ENCODE peak calls at places on chromosomes 6 and 20, in eight cellular contexts. F is PC-9; M is amniotic stem cell; J is GM12865; Z is natural killer cell treated with Interleukin-12 subunit alpha and Interleukin-12 subunit beta and Interleukin-15 and Interleukin-18, amount 100 ng/mL, for 72 hours; E is BE2C; K is CD4-positive, alpha-beta T cell; Q is left cardiac atrium. S is an unnamed sample.

GRCh38 chr6:157440162-157440561 is 59.2 kb downstream of the ZDHHC14 start:
- DNase-seq in F (no peak), M (no peak), J (peak), Z (no peak), E (no peak), K (no peak), Q (no peak), S (no peak)

GRCh38 chr20:3677733-3678132 is 4.1 kb downstream of the ADAM33 start:
- DNase-seq in F (no peak), M (no peak), J (no peak), Z (no peak), E (no peak), K (no peak), Q (no peak), S (peak)

GRCh38 chr6:106556368-106556960 is 72.8 kb downstream of the RTN4IP1 start:
- DNase-seq in F (no peak), M (peak), J (no peak), Z (no peak), E (no peak), K (no peak), Q (no peak), S (peak)

GRCh38 chr6:116145786-116146675 is 20.1 kb upstream of the COL10A1 start:
- DNase-seq in F (no peak), M (no peak), J (no peak), Z (no peak), E (no peak), K (no peak), Q (no peak), S (no peak)

GRCh38 chr20:36919715-36920333 is 31.7 kb downstream of the SAMHD1 start:
- DNase-seq in F (peak), M (no peak), J (peak), Z (no peak), E (peak), K (no peak), Q (no peak), S (peak)

GRCh38 chr6:149854532-149854931 is 9.6 kb downstream of the LRP11 start:
- DNase-seq in F (peak), M (no peak), J (no peak), Z (no peak), E (no peak), K (no peak), Q (peak), S (no peak)

GRCh38 chr6:88785478-88785877 is 177.9 kb downstream of the RNGTT start:
- DNase-seq in F (no peak), M (no peak), J (no peak), Z (no peak), E (no peak), K (no peak), Q (no peak), S (no peak)

GRCh38 chr6:31162463-31163165 is 4.2 kb downstream of the TCF19 start:
- DNase-seq in F (no peak), M (no peak), J (no peak), Z (no peak), E (no peak), K (no peak), Q (no peak), S (no peak)

GRCh38 chr6:79466222-79466834 is 70.9 kb downstream of the LCA5 start:
- DNase-seq in F (no peak), M (peak), J (peak), Z (no peak), E (no peak), K (no peak), Q (no peak), S (peak)

GRCh38 chr6:34493344-34493743 is 27.5 kb downstream of the PACSIN1 start:
- DNase-seq in F (no peak), M (no peak), J (no peak), Z (no peak), E (no peak), K (no peak), Q (no peak), S (no peak)

GRCh38 chr6:111551521-111552231 is 54.0 kb downstream of the TRAF3IP2 start:
- DNase-seq in F (peak), M (no peak), J (no peak), Z (no peak), E (peak), K (no peak), Q (no peak), S (no peak)